ENCODE peak calls at places on chromosomes 5 and 9, in six cellular contexts. Z, A, W, Q, T and L are unnamed samples. For H3K4me1, the result is how much of the 10 kb centered on the place peaks cover.

GRCh38 chr9:119963258-119963797 is 594.1 kb upstream of the BRINP1 start:
- DNase-seq in T (no peak), W (peak), A (no peak), Q (no peak), Z (no peak), L (no peak)

GRCh38 chr5:109937951-109938350 is 248.2 kb downstream of the MAN2A1 start:
- DNase-seq in Z (no peak), T (no peak), A (no peak), W (no peak), Q (no peak), L (no peak)

GRCh38 chr9:105901514-105902109 is 207.3 kb downstream of the TMEM38B start:
- DNase-seq in Q (peak), A (no peak), W (peak), Z (no peak), T (no peak), L (no peak)

GRCh38 chr5:167792538-167792937 is 498.9 kb upstream of the WWC1 start:
- DNase-seq in T (no peak), W (no peak), Z (no peak), Q (no peak), A (no peak), L (no peak)

GRCh38 chr5:154081246-154081645 is 42.5 kb downstream of the MFAP3 start:
- DNase-seq in T (no peak), Z (no peak), Q (no peak), W (no peak), A (no peak), L (no peak)

GRCh38 chr5:134539732-134540131 is 14.3 kb downstream of the JADE2 start:
- DNase-seq in Q (no peak), T (no peak), W (peak), A (no peak), Z (no peak), L (no peak)

GRCh38 chr5:181217111-181217804 is 5.8 kb upstream of the TRIM41 start:
- DNase-seq in W (peak), Q (peak), A (peak), T (peak), Z (peak), L (no peak)

GRCh38 chr9:92463989-92464388 is 18.3 kb downstream of the ASPN start:
- DNase-seq in A (no peak), Z (no peak), Q (no peak), T (no peak), W (no peak), L (no peak)

GRCh38 chr5:150612905-150613670 is 27.4 kb upstream of the SYNPO start:
- DNase-seq in Q (no peak), T (no peak), Z (no peak), A (peak), W (no peak), L (no peak)

GRCh38 chr5:98905857-98906688 is 22.7 kb downstream of the CHD1 start:
- DNase-seq in Z (no peak), W (no peak), Q (peak), A (no peak), T (no peak), L (no peak)

GRCh38 chr5:129631946-129632345 is 115.9 kb upstream of the MINAR2 start:
- DNase-seq in A (no peak), Z (no peak), T (no peak), W (no peak), Q (no peak), L (no peak)

GRCh38 chr5:156147251-156147947 is 179.6 kb upstream of the SGCD start:
- DNase-seq in A (no peak), W (no peak), Z (no peak), T (no peak), Q (no peak), L (no peak)

GRCh38 chr5:64269164-64269563 is 103.5 kb downstream of the RNF180 start:
- DNase-seq in Q (no peak), Z (no peak), W (no peak), T (no peak), A (no peak), L (no peak)

GRCh38 chr5:139552893-139553575 is 8.1 kb upstream of the UBE2D2 start:
- DNase-seq in T (no peak), Q (no peak), A (no peak), Z (no peak), W (no peak), L (no peak)

GRCh38 chr9:135478858-135479468 is 619 bp upstream of the PPP1R26 start:
- DNase-seq in T (peak), Z (peak), Q (peak), W (peak), A (peak), L (no peak)

GRCh38 chr5:74576941-74577456 is 63.5 kb downstream of the ENC1 start:
- DNase-seq in T (no peak), W (no peak), A (no peak), Q (no peak), Z (no peak), L (no peak)

GRCh38 chr9:88782931-88783451 is 208.3 kb upstream of the S1PR3 start:
- DNase-seq in A (no peak), T (no peak), Q (no peak), W (no peak), Z (no peak), L (no peak)

GRCh38 chr9:79609468-79610018 is 37.8 kb downstream of the TLE4 start:
- DNase-seq in W (no peak), Q (no peak), Z (no peak), A (no peak), T (no peak), L (no peak)
- H3K4me1 ChIP-seq in W (under half), Q (under half), Z (under half), A (under half), T (under half), L (under half)

GRCh38 chr9:125906893-125907292 is 159.7 kb downstream of the PBX3 start:
- DNase-seq in Z (no peak), Q (no peak), T (no peak), A (no peak), W (no peak), L (no peak)

GRCh38 chr9:125908138-125908537 is 161.0 kb downstream of the PBX3 start:
- DNase-seq in Q (no peak), A (no peak), W (no peak), T (no peak), Z (no peak), L (no peak)

GRCh38 chr9:125910286-125910685 is 163.1 kb downstream of the PBX3 start:
- DNase-seq in A (no peak), W (no peak), Z (no peak), T (no peak), Q (no peak), L (no peak)

GRCh38 chr9:125911861-125912260 is 164.7 kb downstream of the PBX3 start:
- DNase-seq in A (no peak), T (no peak), W (no peak), Z (no peak), Q (no peak), L (no peak)

DNA sequence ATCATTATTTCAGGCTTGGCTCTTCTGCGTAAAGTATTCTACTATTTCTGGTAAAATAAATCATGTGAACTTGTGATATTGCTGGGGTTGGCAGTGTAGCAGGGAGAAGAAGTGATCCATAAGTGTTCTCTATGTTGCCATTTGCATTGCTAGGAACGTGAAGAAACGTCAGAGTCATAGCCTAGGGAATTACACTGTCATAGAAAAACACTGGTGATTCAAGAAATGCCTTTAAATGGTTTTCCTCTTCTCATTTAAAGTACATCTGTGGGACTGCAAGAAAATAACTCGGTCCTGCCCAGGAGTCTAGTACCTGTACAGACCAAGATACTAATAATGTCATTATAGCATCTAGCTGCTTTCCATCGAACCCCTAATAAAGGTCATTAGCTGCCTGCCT is 162.3 kb downstream of the PBX3 start:
- DNase-seq in T (no peak), Z (no peak), Q (no peak), A (no peak), W (no peak), L (no peak)
- TF ChIP-seq EP300 in T (no peak), Z (no peak), Q (no peak), A (no peak), W (no peak), L (no peak)

GRCh38 chr5:172255444-172255843 is 28.1 kb downstream of the UBTD2 start:
- DNase-seq in T (no peak), Z (no peak), Q (no peak), W (no peak), A (no peak), L (no peak)
- H3K4me3 ChIP-seq in T (no peak), Z (no peak), Q (no peak), W (no peak), A (no peak), L (no peak)

DNA sequence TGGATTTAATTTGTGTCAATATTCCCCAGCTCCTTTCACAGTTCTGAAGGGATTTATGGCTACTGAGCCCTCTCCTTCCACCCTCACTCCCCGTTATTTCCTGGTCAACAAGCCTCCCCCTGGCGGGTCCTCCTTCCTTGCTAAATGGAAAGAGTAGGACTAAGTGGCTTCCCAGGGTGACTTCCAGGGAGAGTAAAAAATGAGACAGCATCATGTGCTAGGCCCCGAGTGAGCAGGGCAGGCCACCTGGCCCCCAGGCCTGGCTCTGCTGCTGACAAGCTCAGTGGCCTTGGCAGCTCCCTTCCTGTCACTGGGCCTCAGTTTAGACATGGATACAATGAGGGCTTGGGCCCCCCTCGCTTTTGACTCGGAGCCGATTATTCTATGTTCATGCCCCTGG is 201.3 kb downstream of the HSPA4 start:
- DNase-seq in W (no peak), A (no peak), T (no peak), Z (no peak), Q (no peak), L (no peak)
- H3K4me1 ChIP-seq in W (under half), A (under half), T (under half), Z (under half), Q (under half), L (under half)

GRCh38 chr9:114477642-114478041 is 27.6 kb downstream of the WHRN start:
- DNase-seq in Q (no peak), W (no peak), T (no peak), A (no peak), Z (no peak), L (no peak)
- TF ChIP-seq EP300 in Q (no peak), W (no peak), T (no peak), A (no peak), Z (no peak), L (no peak)